ENCODE peak calls at places on chromosomes 6 and 20, in ten cellular contexts. Q is uterus, S is brain microvascular endothelial cell, J is epithelial cell of esophagus, T is fibroblast of gingiva, U is NAMALWA, F is HEK293T, G is activated T-cell treated with anti-CD3 and anti-CD28 coated beads for 24 hours, E is RWPE1, W is non-pigmented ciliary epithelial cell. O is an unnamed sample.

GRCh38 chr6:127496471-127496870 is 22.7 kb downstream of the MTCL3 start:
- DNase-seq in T (peak; percentile 18), U (no peak), F (no peak), E (no peak), W (no peak), Q (no peak), G (no peak), S (no peak), J (peak; percentile 30), O (no peak)

GRCh38 chr6:37583261-37583660 is 83.6 kb upstream of the CCDC167 start:
- DNase-seq in E (no peak), J (no peak), G (no peak), W (no peak), S (no peak), F (no peak), U (no peak), T (no peak), Q (no peak), O (no peak)

GRCh38 chr6:24673625-24674024 is 6.7 kb downstream of the ACOT13 start:
- DNase-seq in T (no peak), J (no peak), U (no peak), Q (no peak), W (no peak), E (no peak), F (no peak), S (no peak), G (no peak), O (no peak)

GRCh38 chr20:60262967-60263603 is 304.9 kb downstream of the CDH26 start:
- DNase-seq in S (no peak), W (no peak), Q (no peak), F (peak; percentile 63), J (peak; percentile 69), G (peak; percentile 32), U (peak; percentile 50), E (peak; percentile 82), T (no peak), O (no peak)

GRCh38 chr20:4603724-4604123 is 118.0 kb upstream of the PRND start:
- DNase-seq in F (no peak), E (no peak), U (no peak), G (no peak), T (no peak), Q (no peak), S (no peak), J (no peak), W (no peak), O (no peak)

GRCh38 chr20:14410869-14411555 is 73.6 kb upstream of the FLRT3 start:
- DNase-seq in E (no peak), T (no peak), F (no peak), U (no peak), G (no peak), S (no peak), W (no peak), Q (no peak), J (no peak), O (no peak)

GRCh38 chr20:34773726-34774125 is 51.7 kb downstream of the NCOA6 start:
- DNase-seq in W (no peak), Q (no peak), T (peak; percentile 73), G (no peak), S (no peak), U (no peak), J (no peak), F (no peak), E (no peak), O (no peak)

GRCh38 chr6:32244270-32244669 is 20.4 kb upstream of the NOTCH4 start:
- DNase-seq in J (no peak), T (peak; percentile 66), W (no peak), G (no peak), U (no peak), F (no peak), Q (peak; percentile 81), S (no peak), E (no peak), O (no peak)

GRCh38 chr20:39983655-39984054 is 705.4 kb downstream of the MAFB start:
- DNase-seq in E (no peak), G (no peak), W (no peak), U (no peak), T (no peak), J (no peak), F (no peak), S (no peak), Q (no peak), O (no peak)

GRCh38 chr6:111015656-111016190 is 33.9 kb downstream of the RPF2 start:
- DNase-seq in F (no peak), E (no peak), Q (no peak), J (no peak), G (no peak), T (peak; percentile 58), U (no peak), W (no peak), S (no peak), O (no peak)

GRCh38 chr6:142167071-142167470 is 20.0 kb downstream of the VTA1 start:
- DNase-seq in W (no peak), U (no peak), T (no peak), Q (no peak), F (no peak), S (no peak), E (no peak), G (no peak), J (no peak), O (no peak)

GRCh38 chr6:151847064-151847463 is 39.6 kb downstream of the ESR1 start:
- DNase-seq in E (peak; percentile 28), Q (no peak), U (peak; percentile 19), G (no peak), S (peak; percentile 54), T (peak; percentile 35), J (peak; percentile 79), F (peak; percentile 40), W (peak; percentile 13), O (no peak)

GRCh38 chr6:110310861-110311446 is 47.2 kb downstream of the METTL24 start:
- DNase-seq in Q (no peak), T (no peak), J (no peak), F (no peak), S (no peak), W (no peak), G (no peak), E (no peak), U (no peak), O (no peak)

GRCh38 chr20:51091564-51092195 is 68.8 kb upstream of the KCNG1 start:
- DNase-seq in G (no peak), S (no peak), Q (no peak), W (no peak), F (no peak), U (no peak), T (no peak), J (no peak), E (no peak), O (no peak)